ENCODE peak calls at places on chromosome 10, in eight cellular contexts. L, B, U, R, J, N, H and A are unnamed samples. For H3K36me3, the result is how much of the 10 kb centered on the place peaks cover.

GRCh38 chr10:124325658-124325965 is 93.1 kb downstream of the OAT start:
- DNase-seq in L (no peak), B (no peak), U (no peak), R (no peak), J (no peak), N (no peak), H (no peak), A (no peak)

GRCh38 chr10:72083234-72084093 is 4.9 kb downstream of the SPOCK2 start:
- DNase-seq in L (no peak), B (no peak), U (peak), R (no peak), J (no peak), N (no peak), H (no peak), A (no peak)

GRCh38 chr10:9126728-9127127 is 1072.2 kb downstream of the GATA3 start:
- DNase-seq in L (no peak), B (no peak), U (no peak), R (no peak), J (no peak), N (no peak), H (no peak), A (no peak)

GRCh38 chr10:20767028-20767427 is 130.1 kb downstream of the NEBL start:
- DNase-seq in L (no peak), B (no peak), U (no peak), R (peak), J (peak), N (no peak), H (no peak), A (no peak)

GRCh38 chr10:131848741-131849590 is 51.8 kb upstream of the PPP2R2D start:
- DNase-seq in L (no peak), B (no peak), U (peak), R (peak), J (no peak), N (no peak), H (no peak), A (no peak)

GRCh38 chr10:78248651-78249464 is 215.2 kb downstream of the RPS24 start:
- DNase-seq in L (no peak), B (peak), U (no peak), R (peak), J (no peak), N (peak), H (no peak), A (no peak)

GRCh38 chr10:12902135-12902572 is 99.4 kb downstream of the CCDC3 start:
- DNase-seq in L (peak), B (peak), U (peak), R (peak), J (peak), N (peak), H (no peak), A (peak)

GRCh38 chr10:34723746-34724145 is 91.3 kb downstream of the PARD3 start:
- DNase-seq in L (no peak), B (peak), U (peak), R (peak), J (peak), N (peak), H (no peak), A (peak)

GRCh38 chr10:102648889-102649752 is 4.8 kb downstream of the TRIM8 start:
- DNase-seq in L (peak), B (no peak), U (peak), R (no peak), J (no peak), N (no peak), H (no peak), A (no peak)

GRCh38 chr10:33743429-33743857 is 409.0 kb upstream of the NRP1 start:
- DNase-seq in L (no peak), B (no peak), U (peak), R (no peak), J (no peak), N (peak), H (no peak), A (peak)

GRCh38 chr10:125333769-125334168 is 173.4 kb upstream of the CTBP2 start:
- DNase-seq in L (no peak), B (no peak), U (no peak), R (no peak), J (no peak), N (no peak), H (no peak), A (no peak)

GRCh38 chr10:51895209-51895608 is 195.8 kb upstream of the CSTF2T start:
- DNase-seq in L (no peak), B (peak), U (peak), R (peak), J (peak), N (peak), H (no peak), A (no peak)

GRCh38 chr10:119253433-119254174 is 46.2 kb downstream of the GRK5 start:
- DNase-seq in L (no peak), B (peak), U (peak), R (peak), J (peak), N (peak), H (no peak), A (peak)

GRCh38 chr10:3172081-3172445 is 519 bp downstream of the PITRM1 start:
- DNase-seq in L (no peak), B (no peak), U (no peak), R (no peak), J (peak), N (peak), H (peak), A (no peak)

GRCh38 chr10:15200626-15201025 is 32.1 kb upstream of the NMT2 start:
- DNase-seq in L (no peak), B (no peak), U (no peak), R (no peak), J (peak), N (no peak), H (no peak), A (peak)

GRCh38 chr10:689433-690226 is at the start of gene DIP2C:
- DNase-seq in L (no peak), B (peak), U (peak), R (peak), J (peak), N (peak), H (no peak), A (peak)

GRCh38 chr10:4270116-4270515 is 485.1 kb upstream of the KLF6 start:
- DNase-seq in L (no peak), B (no peak), U (no peak), R (peak), J (peak), N (no peak), H (no peak), A (peak)

GRCh38 chr10:94344522-94345122 is 18.1 kb downstream of the NOC3L start:
- DNase-seq in L (no peak), B (no peak), U (no peak), R (no peak), J (no peak), N (no peak), H (no peak), A (no peak)

GRCh38 chr10:7397049-7397448 is 13.8 kb downstream of the SFMBT2 start:
- DNase-seq in L (no peak), B (no peak), U (no peak), R (no peak), J (no peak), N (no peak), H (no peak), A (no peak)

GRCh38 chr10:30219977-30220751 is 128.9 kb downstream of the MTPAP start:
- DNase-seq in L (no peak), B (no peak), U (no peak), R (peak), J (peak), N (no peak), H (no peak), A (peak)

GRCh38 chr10:110803830-110804338 is 67.8 kb upstream of the PDCD4 start:
- DNase-seq in L (no peak), B (peak), U (peak), R (peak), J (no peak), N (peak), H (no peak), A (peak)

GRCh38 chr10:125064681-125065492 is 95.5 kb downstream of the CTBP2 start:
- DNase-seq in L (no peak), B (no peak), U (no peak), R (no peak), J (no peak), N (no peak), H (no peak), A (no peak)

GRCh38 chr10:103698266-103698665 is 157.1 kb downstream of the SH3PXD2A start:
- DNase-seq in L (no peak), B (no peak), U (no peak), R (no peak), J (no peak), N (no peak), H (no peak), A (no peak)
- H3K4me3 ChIP-seq in L (no peak), B (no peak), U (no peak), R (no peak), J (no peak), N (no peak), H (no peak), A (no peak)

DNA sequence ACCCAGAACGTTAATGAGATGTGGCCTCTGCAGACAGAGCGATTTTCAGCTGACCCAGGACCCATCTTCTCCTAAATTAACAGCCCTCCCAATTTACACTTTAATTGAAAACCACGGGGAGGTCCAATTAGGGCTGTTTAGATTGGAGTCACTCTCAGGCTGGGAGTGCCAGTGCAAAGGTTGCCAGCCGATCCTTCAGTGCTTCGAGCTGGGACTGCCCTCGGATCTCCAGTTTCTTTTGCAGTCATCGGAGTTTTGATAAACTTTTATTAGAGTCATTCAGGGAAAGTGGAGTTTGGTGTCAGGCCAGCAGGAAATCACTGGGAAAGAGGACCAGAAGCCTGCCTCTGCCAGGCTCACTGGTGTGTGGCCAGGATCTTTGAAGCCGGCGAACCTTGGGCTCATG is 108.0 kb downstream of the DOCK1 start:
- DNase-seq in L (no peak), B (no peak), U (peak), R (no peak), J (no peak), N (no peak), H (no peak), A (no peak)
- H3K27ac ChIP-seq in L (no peak), B (no peak), U (peak), R (no peak), J (no peak), N (no peak), H (no peak), A (no peak)

GRCh38 chr10:100172349-100172748 is 13.5 kb downstream of the ERLIN1 start:
- DNase-seq in L (no peak), B (no peak), U (no peak), R (no peak), J (no peak), N (no peak), H (no peak), A (no peak)

GRCh38 chr10:100173035-100173434 is 12.8 kb downstream of the ERLIN1 start:
- DNase-seq in L (no peak), B (no peak), U (no peak), R (no peak), J (no peak), N (no peak), H (no peak), A (no peak)

GRCh38 chr10:100175873-100176272 is 10.0 kb downstream of the ERLIN1 start:
- DNase-seq in L (no peak), B (no peak), U (no peak), R (no peak), J (no peak), N (no peak), H (no peak), A (no peak)

DNA sequence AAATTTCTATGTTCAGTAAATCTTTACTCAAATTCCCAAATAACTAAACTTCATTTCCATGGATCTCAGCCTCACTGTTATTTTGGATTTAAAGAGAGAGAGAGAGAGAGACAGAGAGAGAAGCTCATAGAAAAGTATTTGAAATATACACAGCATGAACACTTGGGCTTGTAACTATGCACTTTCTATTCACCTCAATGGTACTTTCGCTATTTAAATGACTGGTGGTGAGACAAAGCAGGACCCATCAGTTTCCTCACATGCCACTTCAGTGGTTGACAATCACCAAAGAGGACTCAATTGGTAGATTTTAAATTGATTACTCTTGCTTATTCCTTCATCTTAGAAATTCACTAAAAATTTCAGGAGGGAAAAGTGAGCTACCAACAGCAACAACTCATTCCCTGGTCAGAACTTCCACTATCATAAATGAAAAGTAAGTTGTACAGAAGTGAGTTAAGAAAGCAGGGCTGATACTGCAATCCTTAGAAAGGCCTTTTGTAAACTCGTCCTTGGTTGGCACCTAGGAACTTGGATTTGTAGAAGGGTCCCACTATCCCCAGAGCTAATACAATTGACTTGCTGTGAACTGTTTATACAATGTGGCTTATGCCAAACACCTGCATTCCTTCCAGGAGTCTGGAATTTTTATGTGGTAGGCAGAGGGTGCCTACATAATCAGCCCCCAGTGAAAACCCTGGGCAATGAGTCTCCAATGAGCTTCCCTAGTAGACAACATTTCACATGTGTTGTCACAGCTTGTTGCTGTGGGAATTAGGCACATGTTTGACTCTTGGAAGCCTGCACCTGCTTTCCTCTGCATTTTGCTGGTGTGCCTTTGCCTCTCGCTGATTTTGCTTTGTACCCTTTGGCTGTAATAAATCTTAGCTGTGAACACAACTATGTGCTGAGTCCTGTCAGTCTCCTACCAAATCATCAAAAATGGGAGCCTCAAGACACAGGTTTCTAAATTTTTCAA is 10.8 kb downstream of the ERLIN1 start:
- DNase-seq in L (no peak), B (no peak), U (no peak), R (no peak), J (no peak), N (no peak), H (no peak), A (no peak)
- H3K36me3 ChIP-seq in L (half or more), B (under half), U (under half), R (half or more), J (under half), N (under half), H (under half), A (half or more)

GRCh38 chr10:11439523-11440053 is 171.9 kb downstream of the USP6NL start:
- DNase-seq in L (no peak), B (no peak), U (no peak), R (no peak), J (no peak), N (no peak), H (no peak), A (no peak)

GRCh38 chr10:11440250-11441150 is 170.9 kb downstream of the USP6NL start:
- DNase-seq in L (no peak), B (no peak), U (no peak), R (no peak), J (no peak), N (no peak), H (no peak), A (no peak)

GRCh38 chr10:11434323-11434722 is 177.1 kb downstream of the USP6NL start:
- DNase-seq in L (no peak), B (no peak), U (no peak), R (no peak), J (no peak), N (no peak), H (no peak), A (no peak)

GRCh38 chr10:11435621-11436020 is 175.8 kb downstream of the USP6NL start:
- DNase-seq in L (no peak), B (no peak), U (no peak), R (no peak), J (no peak), N (no peak), H (no peak), A (no peak)

DNA sequence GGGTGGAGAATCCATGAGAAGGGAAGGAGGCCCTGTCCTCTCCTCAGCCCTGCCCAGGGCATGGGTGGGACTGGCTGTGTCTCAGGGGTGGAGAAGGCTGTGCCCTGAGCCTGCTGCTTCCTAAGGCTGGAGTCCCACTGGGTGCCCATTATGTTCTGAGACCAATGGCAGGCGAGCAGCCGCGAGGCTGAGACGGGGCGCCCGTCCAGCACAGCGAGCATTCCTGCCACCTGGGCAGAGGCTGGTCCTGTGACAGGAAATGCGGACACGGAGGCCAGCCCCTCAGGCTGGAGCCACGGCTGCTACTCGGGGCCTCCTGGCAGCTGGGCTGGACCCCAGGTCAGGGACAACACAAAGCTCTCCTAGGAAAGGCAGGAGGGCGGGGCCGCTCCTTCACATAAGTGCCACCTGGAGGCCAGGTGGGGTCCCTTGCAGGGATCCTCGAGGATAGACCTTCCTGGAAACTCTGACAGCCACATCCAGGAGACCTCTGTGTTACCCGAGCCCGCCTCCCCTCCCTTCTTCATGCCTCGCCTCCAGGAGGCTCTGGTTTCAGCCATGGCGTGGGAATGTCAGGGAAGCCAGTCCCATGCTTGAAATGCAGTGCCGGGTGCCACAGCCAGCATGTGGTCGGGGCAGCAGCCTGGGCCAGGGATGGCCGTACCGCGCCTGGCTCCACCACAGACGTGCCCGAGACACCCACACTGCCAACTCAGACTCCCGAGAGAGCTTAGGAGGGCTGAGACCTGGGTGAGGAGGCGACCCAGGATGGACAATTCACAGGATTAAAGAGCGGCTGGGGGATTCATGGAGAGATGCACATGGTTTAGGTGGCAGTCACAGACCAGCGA is 173.8 kb downstream of the USP6NL start:
- DNase-seq in L (no peak), B (no peak), U (no peak), R (no peak), J (no peak), N (no peak), H (no peak), A (no peak)
- H3K4me3 ChIP-seq in L (no peak), B (no peak), U (no peak), R (no peak), J (no peak), N (no peak), H (no peak), A (no peak)

DNA sequence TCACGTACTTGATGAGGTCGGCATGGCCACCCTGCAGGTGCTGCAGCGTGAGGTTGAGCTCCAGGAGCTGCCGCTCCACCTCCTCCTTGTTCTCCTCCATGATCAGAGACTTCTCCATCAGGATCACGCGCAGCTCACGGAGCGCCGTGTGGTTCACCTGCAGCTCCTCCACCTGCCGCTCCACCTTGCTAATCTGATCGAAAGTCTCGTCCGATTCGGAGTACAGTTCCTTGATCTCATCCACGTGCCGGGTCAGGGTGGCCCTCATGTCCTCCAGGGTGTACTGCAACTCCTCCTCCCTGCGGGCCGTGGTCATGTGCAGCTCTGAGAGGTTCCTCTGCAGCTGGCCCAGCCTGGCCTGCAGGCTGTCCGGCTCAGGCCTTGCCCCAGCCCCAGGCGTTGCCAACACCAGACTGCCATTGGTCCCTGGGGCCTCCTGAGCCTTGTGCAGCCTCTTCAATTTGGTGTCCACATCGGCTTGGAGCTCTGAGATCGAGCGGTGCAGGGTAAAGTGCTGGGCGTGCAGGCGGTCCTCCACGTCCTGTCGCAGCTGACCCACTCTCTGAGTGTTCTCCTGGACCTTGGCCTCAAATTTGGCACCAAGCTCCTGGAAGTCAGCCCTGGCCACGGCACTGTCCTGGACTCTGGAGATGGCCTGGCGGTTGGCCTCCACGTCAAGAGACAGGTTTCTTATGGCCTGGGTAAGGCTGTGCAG is 13.9 kb downstream of the MMRN2 start:
- DNase-seq in L (no peak), B (no peak), U (peak), R (peak), J (no peak), N (no peak), H (peak), A (no peak)
- H3K27ac ChIP-seq in L (no peak), B (no peak), U (no peak), R (peak), J (no peak), N (no peak), H (no peak), A (no peak)

GRCh38 chr10:113692271-113692670 is 12.6 kb downstream of the CASP7 start:
- DNase-seq in L (no peak), B (no peak), U (no peak), R (no peak), J (no peak), N (no peak), H (no peak), A (no peak)

GRCh38 chr10:113689574-113689973 is 9.9 kb downstream of the CASP7 start:
- DNase-seq in L (no peak), B (no peak), U (no peak), R (no peak), J (no peak), N (no peak), H (no peak), A (no peak)

GRCh38 chr10:113690749-113691148 is 11.0 kb downstream of the CASP7 start:
- DNase-seq in L (no peak), B (no peak), U (no peak), R (no peak), J (no peak), N (no peak), H (no peak), A (no peak)

GRCh38 chr10:113693348-113693747 is 13.6 kb downstream of the CASP7 start:
- DNase-seq in L (no peak), B (no peak), U (no peak), R (no peak), J (no peak), N (no peak), H (no peak), A (no peak)

DNA sequence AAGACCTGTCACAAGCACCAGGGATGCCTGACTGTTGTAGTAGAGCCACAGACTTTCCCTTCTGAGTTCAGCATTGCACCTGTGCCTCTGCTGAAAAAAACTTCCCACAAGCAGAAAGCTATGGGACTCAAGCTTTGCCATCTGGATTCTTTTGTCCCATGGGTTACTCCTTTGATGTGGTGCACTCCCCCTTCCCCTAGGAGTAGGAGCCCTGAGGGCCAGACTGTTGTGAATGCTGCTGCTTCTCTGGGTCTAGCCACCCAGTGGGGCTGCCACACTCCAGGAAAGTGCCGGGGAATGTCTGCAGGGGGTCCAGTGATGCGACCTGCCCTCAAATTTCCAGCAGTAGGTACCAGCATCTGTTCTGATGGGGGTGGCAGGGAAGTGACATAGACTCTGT is 11.7 kb downstream of the CASP7 start:
- DNase-seq in L (no peak), B (no peak), U (no peak), R (no peak), J (no peak), N (no peak), H (no peak), A (no peak)
- H3K36me3 ChIP-seq in L (under half), B (under half), U (under half), R (under half), J (under half), N (under half), H (under half), A (under half)